ENCODE peak calls at places on chromosomes 4 and X, in ten cellular contexts. X is ovary; L is stimulated activated CD4-positive, alpha-beta T cell treated with anti-CD3 and anti-CD28 coated beads, Interleukin-4, amount 100 ng/mL, for 48 hours; I is GM23338; J is HT-29; C is ecto neural progenitor cell; M is NCI-H510A treated with DMSO at 0.1 percent for 48 hours; T is GM04503; Q is neural crest cell; V is activated T-helper 1 cell treated with Interleukin-2 at 50 U/mL for 16 hours. E is an unnamed sample.

GRCh38 chrX:1440506-1440905 is 12.2 kb downstream of the ASMTL start:
- DNase-seq in X (no peak), L (no peak), I (no peak), J (no peak), C (no peak), M (no peak), T (no peak), Q (no peak), V (no peak), E (peak)

GRCh38 chr4:113328514-113328913 is 279.1 kb downstream of the ANK2 start:
- DNase-seq in X (no peak), L (no peak), I (peak), J (peak), C (no peak), M (no peak), T (no peak), Q (no peak), V (no peak), E (peak)

GRCh38 chr4:163591614-163592020 is 97.1 kb downstream of the TMA16 start:
- DNase-seq in X (no peak), L (no peak), I (no peak), J (no peak), C (no peak), M (no peak), T (no peak), Q (no peak), V (no peak), E (no peak)

GRCh38 chrX:46072776-46073175 is 472.4 kb downstream of the ZNF674 start:
- DNase-seq in X (no peak), L (no peak), I (no peak), J (no peak), C (no peak), M (no peak), T (no peak), Q (no peak), V (no peak), E (no peak)

GRCh38 chrX:9874483-9874882 is 88.3 kb downstream of the SHROOM2 start:
- DNase-seq in X (no peak), L (no peak), I (no peak), J (no peak), C (no peak), M (no peak), T (no peak), Q (no peak), V (no peak), E (no peak)

GRCh38 chr4:76987153-76987562 is 37.6 kb downstream of the SEPTIN11 start:
- DNase-seq in X (peak), L (no peak), I (peak), J (no peak), C (no peak), M (no peak), T (peak), Q (no peak), V (no peak), E (peak)

GRCh38 chrX:128458888-128459287 is 406.7 kb upstream of the ACTRT1 start:
- DNase-seq in X (no peak), L (no peak), I (no peak), J (no peak), C (no peak), M (no peak), T (no peak), Q (no peak), V (no peak), E (no peak)

GRCh38 chrX:1685460-1685859 is 70.6 kb downstream of the ASMT start:
- DNase-seq in X (no peak), L (no peak), I (no peak), J (no peak), C (no peak), M (no peak), T (no peak), Q (no peak), V (no peak), E (no peak)

GRCh38 chr4:156298230-156298629 is 344.6 kb upstream of the CTSO start:
- DNase-seq in X (no peak), L (no peak), I (peak), J (no peak), C (no peak), M (peak), T (peak), Q (no peak), V (no peak), E (no peak)

GRCh38 chrX:18394477-18394876 is 30.9 kb upstream of the CDKL5 start:
- DNase-seq in X (no peak), L (no peak), I (no peak), J (no peak), C (no peak), M (no peak), T (no peak), Q (no peak), V (no peak), E (no peak)